ENCODE peak calls at places on chromosome 2, in five cellular contexts. One of them, this sample, is unnamed.

GRCh38 chr2:140679752-140680151 is 1451.1 kb downstream of the LRP1B start:
- DNase-seq in A549: no peak
- DNase-seq in AG09309: no peak
- DNase-seq in stimulated activated CD4-positive, alpha-beta T cell treated with anti-CD3 and anti-CD28 coated beads, Interleukin-1b, Interleukin-23, amount 100 ng/mL, for 1 hour: no peak
- DNase-seq in T-helper 1 cell: no peak
- DNase-seq in this sample: no peak

GRCh38 chr2:9300214-9300613 is 93.6 kb downstream of the ASAP2 start:
- DNase-seq in T-helper 1 cell: no peak
- DNase-seq in stimulated activated CD4-positive, alpha-beta T cell treated with anti-CD3 and anti-CD28 coated beads, Interleukin-1b, Interleukin-23, amount 100 ng/mL, for 1 hour: no peak
- DNase-seq in A549: no peak
- DNase-seq in AG09309: no peak
- DNase-seq in this sample: no peak

GRCh38 chr2:216292886-216293291 is 79.4 kb downstream of the MARCHF4 start:
- DNase-seq in stimulated activated CD4-positive, alpha-beta T cell treated with anti-CD3 and anti-CD28 coated beads, Interleukin-1b, Interleukin-23, amount 100 ng/mL, for 1 hour: no peak
- DNase-seq in T-helper 1 cell: no peak
- DNase-seq in A549: no peak
- DNase-seq in AG09309: no peak
- DNase-seq in this sample: no peak

GRCh38 chr2:109646961-109647360 is 32.8 kb downstream of the SOWAHC start:
- DNase-seq in stimulated activated CD4-positive, alpha-beta T cell treated with anti-CD3 and anti-CD28 coated beads, Interleukin-1b, Interleukin-23, amount 100 ng/mL, for 1 hour: no peak
- DNase-seq in A549: no peak
- DNase-seq in AG09309: no peak
- DNase-seq in T-helper 1 cell: no peak
- DNase-seq in this sample: no peak

GRCh38 chr2:130380096-130380934 is 24.5 kb downstream of the PTPN18 start:
- DNase-seq in AG09309: no peak
- DNase-seq in stimulated activated CD4-positive, alpha-beta T cell treated with anti-CD3 and anti-CD28 coated beads, Interleukin-1b, Interleukin-23, amount 100 ng/mL, for 1 hour: no peak
- DNase-seq in T-helper 1 cell: no peak
- DNase-seq in A549: no peak
- DNase-seq in this sample: peak; percentile 42

GRCh38 chr2:47046271-47046670 is 108.8 kb downstream of the STPG4 start:
- DNase-seq in A549: no peak
- DNase-seq in AG09309: no peak
- DNase-seq in stimulated activated CD4-positive, alpha-beta T cell treated with anti-CD3 and anti-CD28 coated beads, Interleukin-1b, Interleukin-23, amount 100 ng/mL, for 1 hour: no peak
- DNase-seq in T-helper 1 cell: no peak
- DNase-seq in this sample: no peak

GRCh38 chr2:187497858-187498463 is 49.9 kb upstream of the CALCRL start:
- DNase-seq in T-helper 1 cell: no peak
- DNase-seq in A549: no peak
- DNase-seq in AG09309: no peak
- DNase-seq in stimulated activated CD4-positive, alpha-beta T cell treated with anti-CD3 and anti-CD28 coated beads, Interleukin-1b, Interleukin-23, amount 100 ng/mL, for 1 hour: no peak
- DNase-seq in this sample: no peak

GRCh38 chr2:15761056-15761455 is 169.4 kb downstream of the DDX1 start:
- DNase-seq in stimulated activated CD4-positive, alpha-beta T cell treated with anti-CD3 and anti-CD28 coated beads, Interleukin-1b, Interleukin-23, amount 100 ng/mL, for 1 hour: no peak
- DNase-seq in T-helper 1 cell: no peak
- DNase-seq in A549: no peak
- DNase-seq in AG09309: no peak
- DNase-seq in this sample: no peak

This sample was measured in activated CD8-positive, alpha-beta T cell treated with anti-CD3 and anti-CD28 coated beads, Interleukin-2, amount 10 ng/mL, durations not matched to agents 7 days and 5 days.